ENCODE peak calls at places on chromosomes 7 and 10, in eight cellular contexts. X is aorta; R is tibial nerve; Z is gastrocnemius medialis; M is A673; O is CD4-positive, alpha-beta T cell; I is uterus; Y is pancreas. B is an unnamed sample.

GRCh38 chr7:51640851-51641250 is 324.2 kb upstream of the COBL start:
- DNase-seq in X (no peak), R (no peak), Z (no peak), M (no peak), O (no peak), I (no peak), Y (no peak), B (no peak)

GRCh38 chr10:73968101-73968515 is 29.8 kb upstream of the VCL start:
- DNase-seq in X (no peak), R (no peak), Z (no peak), M (peak; percentile 49), O (no peak), I (no peak), Y (no peak), B (no peak)

GRCh38 chr7:20834656-20835055 is 48.0 kb upstream of the SP8 start:
- DNase-seq in X (no peak), R (no peak), Z (no peak), M (no peak), O (no peak), I (no peak), Y (no peak), B (no peak)

GRCh38 chr10:28685717-28686116 is 8.4 kb downstream of the BAMBI start:
- DNase-seq in X (no peak), R (no peak), Z (no peak), M (peak; percentile 82), O (no peak), I (no peak), Y (no peak), B (no peak)

GRCh38 chr7:112009081-112009480 is 197.1 kb downstream of the DOCK4 start:
- DNase-seq in X (no peak), R (no peak), Z (no peak), M (no peak), O (no peak), I (no peak), Y (no peak), B (no peak)

GRCh38 chr10:87850742-87851205 is 12.6 kb downstream of the KLLN start:
- DNase-seq in X (no peak), R (peak; percentile 65), Z (peak; percentile 67), M (peak; percentile 74), O (peak; percentile 31), I (peak; percentile 61), Y (peak; percentile 49), B (peak; percentile 53)

GRCh38 chr10:124025638-124026336 is 67.6 kb downstream of the CHST15 start:
- DNase-seq in X (peak; percentile 59), R (no peak), Z (no peak), M (no peak), O (no peak), I (no peak), Y (no peak), B (no peak)

GRCh38 chr10:119776536-119776935 is 50.7 kb downstream of the INPP5F start:
- DNase-seq in X (no peak), R (no peak), Z (no peak), M (no peak), O (no peak), I (no peak), Y (no peak), B (no peak)

GRCh38 chr10:19930936-19931859 is 115.0 kb downstream of the PLXDC2 start:
- DNase-seq in X (no peak), R (no peak), Z (peak; percentile 27), M (peak; percentile 85), O (no peak), I (peak; percentile 73), Y (no peak), B (no peak)

GRCh38 chr7:44057849-44058758 is 7.3 kb downstream of the PGAM2 start:
- DNase-seq in X (peak; percentile 41), R (no peak), Z (peak; percentile 15), M (no peak), O (no peak), I (peak; percentile 12), Y (peak; percentile 56), B (peak; percentile 17)

GRCh38 chr10:128419466-128420019 is 293.3 kb upstream of the MKI67 start:
- DNase-seq in X (no peak), R (no peak), Z (peak; percentile 22), M (peak; percentile 32), O (no peak), I (no peak), Y (no peak), B (no peak)

GRCh38 chr10:128421731-128422130 is 295.5 kb upstream of the MKI67 start:
- DNase-seq in X (no peak), R (no peak), Z (no peak), M (no peak), O (no peak), I (no peak), Y (no peak), B (no peak)

GRCh38 chr10:128422221-128422620 is 296.0 kb upstream of the MKI67 start:
- DNase-seq in X (no peak), R (no peak), Z (no peak), M (no peak), O (no peak), I (no peak), Y (no peak), B (no peak)

GRCh38 chr10:128420623-128421022 is 294.4 kb upstream of the MKI67 start:
- DNase-seq in X (no peak), R (no peak), Z (no peak), M (no peak), O (no peak), I (no peak), Y (no peak), B (no peak)

DNA sequence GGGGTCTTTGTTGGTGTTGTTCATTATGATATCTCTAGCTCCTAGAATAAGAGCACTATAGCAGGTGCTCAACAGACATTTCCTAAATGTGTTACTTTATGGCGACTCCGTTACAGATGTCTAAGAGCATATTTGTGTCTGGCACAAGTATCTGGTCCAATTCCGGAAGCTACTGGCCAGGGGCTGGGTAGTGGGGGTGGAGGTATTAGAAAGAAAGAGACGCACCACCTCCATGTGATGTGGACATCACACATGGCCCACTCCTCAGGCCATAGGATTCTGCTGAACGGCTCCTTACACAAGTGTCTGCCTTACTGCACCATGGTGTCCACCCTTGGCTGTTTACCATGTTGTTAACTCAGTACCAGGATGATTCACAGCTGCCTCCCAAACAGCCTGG is 296.8 kb upstream of the MKI67 start:
- DNase-seq in X (no peak), R (no peak), Z (no peak), M (no peak), O (no peak), I (no peak), Y (no peak), B (no peak)
- H3K9me3 ChIP-seq in X (peaks cover 1% of the 10 kb centered on the region), R (no peaks in the 10 kb centered on the region), Z (no peaks in the 10 kb centered on the region), M (no peaks in the 10 kb centered on the region), O (no peaks in the 10 kb centered on the region), I (no peaks in the 10 kb centered on the region), Y (no peaks in the 10 kb centered on the region), B (no peaks in the 10 kb centered on the region)

DNA sequence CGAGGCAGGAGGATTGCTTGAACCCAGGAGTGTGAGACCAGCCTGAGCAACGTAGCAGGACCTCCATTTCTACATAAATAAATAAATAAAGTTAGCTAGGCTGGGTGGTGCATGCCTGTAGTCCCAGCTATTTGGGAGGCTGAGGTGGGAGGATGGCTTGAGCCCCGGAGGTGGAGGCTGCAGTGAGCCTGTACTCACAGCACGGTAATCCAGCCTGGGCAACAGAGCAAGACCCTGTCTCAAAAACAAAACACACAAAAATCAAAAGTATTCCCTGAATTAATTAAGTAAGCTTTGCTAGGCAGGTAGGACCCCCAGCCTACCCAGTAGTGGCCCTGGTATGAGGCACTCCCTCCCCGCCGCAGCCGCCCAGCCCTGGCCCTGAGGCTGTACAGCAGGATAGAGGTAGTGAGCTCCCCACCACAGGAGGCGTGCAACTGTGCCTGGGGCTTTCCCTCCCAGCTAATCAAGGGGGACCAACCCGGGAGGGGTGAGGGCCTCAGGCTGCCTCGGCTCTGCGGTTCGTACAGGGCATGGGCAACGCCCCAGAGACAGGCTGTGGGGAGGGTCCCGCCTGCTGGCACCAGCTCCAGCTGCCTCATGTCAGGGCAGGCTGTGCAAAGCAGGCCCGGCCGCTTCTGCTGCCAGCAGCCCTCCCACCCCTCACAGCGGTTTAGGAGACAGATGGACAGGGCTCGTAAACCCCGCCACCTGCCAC is 1.0 kb upstream of the CYP2W1 start:
- DNase-seq in X (no peak), R (no peak), Z (no peak), M (no peak), O (no peak), I (no peak), Y (peak; percentile 76), B (no peak)
- H3K27ac ChIP-seq in X (no peak overlapping the region), R (peak overlapping the region; percentile 75), Z (no peak overlapping the region), M (no peak overlapping the region), O (no peak overlapping the region), I (no peak overlapping the region), Y (no peak overlapping the region), B (no peak overlapping the region)

GRCh38 chr7:22339725-22340390 is 17.1 kb downstream of the RAPGEF5 start:
- DNase-seq in X (no peak), R (no peak), Z (no peak), M (no peak), O (no peak), I (no peak), Y (no peak), B (no peak)
- H3K9me3 ChIP-seq in X (no peaks in the 10 kb centered on the region), R (no peaks in the 10 kb centered on the region), Z (no peaks in the 10 kb centered on the region), M (no peaks in the 10 kb centered on the region), O (no peaks in the 10 kb centered on the region), I (no peaks in the 10 kb centered on the region), Y (no peaks in the 10 kb centered on the region), B (no peaks in the 10 kb centered on the region)

DNA sequence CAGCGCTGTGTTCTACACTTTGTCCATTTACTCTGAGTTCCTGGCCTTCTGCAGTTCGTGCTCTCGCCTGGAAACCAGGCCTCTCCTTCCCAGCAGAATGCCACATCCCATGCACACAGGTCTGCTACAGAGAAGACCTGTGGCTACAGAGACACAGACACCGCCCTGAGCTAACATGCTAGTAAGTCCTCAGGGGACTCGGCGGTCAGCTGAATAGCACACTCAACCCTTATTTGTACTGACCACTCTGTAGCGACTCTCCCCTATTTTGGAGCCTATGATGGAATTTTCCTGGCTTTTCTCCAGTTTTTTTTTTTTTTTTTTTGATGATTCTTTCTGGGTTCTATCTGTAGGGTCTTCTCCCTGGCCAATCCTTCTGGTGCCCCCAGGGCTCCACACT is 12.8 kb downstream of the CREB3L2 start:
- DNase-seq in X (no peak), R (no peak), Z (peak; percentile 40), M (no peak), O (no peak), I (no peak), Y (no peak), B (no peak)
- H3K27ac ChIP-seq in X (peak overlapping the region; percentile 96), R (peak overlapping the region; percentile 92), Z (peak overlapping the region; percentile 69), M (no peak overlapping the region), O (no peak overlapping the region), I (peak overlapping the region; percentile 95), Y (no peak overlapping the region), B (peak overlapping the region; percentile 61)